ENCODE peak calls at places on chromosomes 12 and 14, in six cellular contexts. M is stimulated activated CD4-positive, alpha-beta T cell treated with anti-CD3 and anti-CD28 coated beads, TNF-alpha, amount 100 ng/mL, for 4 hours; U is globus pallidus; P is CD8-positive, alpha-beta memory T cell; L is B cell; J is T-helper 9 cell. K is an unnamed sample.

GRCh38 chr12:8950702-8951478 is 1.4 kb upstream of the M6PR start:
- DNase-seq in M (no peak), U (no peak), P (peak), L (no peak), J (no peak), K (no peak)

GRCh38 chr12:117816-118345 is 51.3 kb downstream of the IQSEC3 start:
- DNase-seq in M (no peak), U (no peak), P (no peak), L (no peak), J (no peak), K (no peak)

GRCh38 chr14:77605392-77605978 is 11.0 kb downstream of the SPTLC2 start:
- DNase-seq in M (no peak), U (no peak), P (no peak), L (no peak), J (no peak), K (no peak)

GRCh38 chr14:69873877-69874780 is 5.1 kb upstream of the SMOC1 start:
- DNase-seq in M (no peak), U (no peak), P (no peak), L (no peak), J (no peak), K (no peak)

GRCh38 chr12:92002673-92003382 is 142.8 kb downstream of the BTG1 start:
- DNase-seq in M (no peak), U (no peak), P (no peak), L (no peak), J (no peak), K (no peak)

GRCh38 chr14:59213368-59214315 is 25.2 kb downstream of the DAAM1 start:
- DNase-seq in M (no peak), U (no peak), P (no peak), L (no peak), J (no peak), K (no peak)

GRCh38 chr12:108907861-108908302 is 28.0 kb downstream of the DAO start:
- DNase-seq in M (no peak), U (peak), P (no peak), L (no peak), J (no peak), K (no peak)

GRCh38 chr12:59904874-59905521 is 309.2 kb downstream of the SLC16A7 start:
- DNase-seq in M (no peak), U (no peak), P (no peak), L (no peak), J (no peak), K (no peak)

GRCh38 chr14:29390046-29390841 is 537.4 kb downstream of the PRKD1 start:
- DNase-seq in M (no peak), U (no peak), P (no peak), L (no peak), J (no peak), K (no peak)

GRCh38 chr14:69052181-69052601 is 73.1 kb upstream of the ACTN1 start:
- DNase-seq in M (no peak), U (no peak), P (no peak), L (no peak), J (no peak), K (no peak)

GRCh38 chr12:129927316-129927900 is 23.6 kb upstream of the TMEM132D start:
- DNase-seq in M (no peak), U (no peak), P (no peak), L (no peak), J (no peak), K (no peak)

GRCh38 chr12:124442281-124442680 is 125.1 kb downstream of the NCOR2 start:
- DNase-seq in M (no peak), U (no peak), P (no peak), L (no peak), J (no peak), K (no peak)